ENCODE peak calls at places on chromosomes 16 and 17, in six cellular contexts. One of them, this sample, is unnamed.
A peak's percentile ranks its signal among the peaks of the same experiment; 100 is the strongest.

GRCh38 chr16:66444049-66444481 is 17.0 kb downstream of the BEAN1 start:
- DNase-seq in IMR-90: no peak
- DNase-seq in spleen: no peak
- DNase-seq in lower leg skin: no peak
- DNase-seq in ovary: no peak
- DNase-seq in HCT116: no peak
- DNase-seq in this sample: no peak

GRCh38 chr17:9905902-9906301 is 831 bp upstream of the RCVRN start:
- DNase-seq in IMR-90: no peak
- DNase-seq in spleen: peak; percentile 74
- DNase-seq in lower leg skin: no peak
- DNase-seq in ovary: no peak
- DNase-seq in HCT116: peak; percentile 26
- DNase-seq in this sample: no peak

GRCh38 chr17:69870751-69871199 is 204.2 kb upstream of the KCNJ16 start:
- DNase-seq in IMR-90: peak; percentile 88
- DNase-seq in spleen: no peak
- DNase-seq in lower leg skin: no peak
- DNase-seq in ovary: no peak
- DNase-seq in HCT116: no peak
- DNase-seq in this sample: no peak

GRCh38 chr17:15947331-15947730 is 2.4 kb downstream of the ADORA2B start:
- DNase-seq in IMR-90: peak; percentile 48
- DNase-seq in spleen: peak; percentile 54
- DNase-seq in lower leg skin: no peak
- DNase-seq in ovary: no peak
- DNase-seq in HCT116: no peak
- DNase-seq in this sample: no peak

GRCh38 chr17:7213895-7214299 is 5.7 kb downstream of the DLG4 start:
- DNase-seq in IMR-90: peak; percentile 73
- DNase-seq in spleen: no peak
- DNase-seq in lower leg skin: peak; percentile 57
- DNase-seq in ovary: no peak
- DNase-seq in HCT116: peak; percentile 72
- DNase-seq in this sample: peak; percentile 93

GRCh38 chr17:45234641-45235040 is 13.0 kb downstream of the FMNL1 start:
- DNase-seq in IMR-90: no peak
- DNase-seq in spleen: peak; percentile 78
- DNase-seq in lower leg skin: no peak
- DNase-seq in ovary: no peak
- DNase-seq in HCT116: no peak
- DNase-seq in this sample: no peak

GRCh38 chr16:89119661-89120141 is 26.0 kb downstream of the ACSF3 start:
- DNase-seq in IMR-90: no peak
- DNase-seq in spleen: peak; percentile 74
- DNase-seq in lower leg skin: no peak
- DNase-seq in ovary: no peak
- DNase-seq in HCT116: no peak
- DNase-seq in this sample: no peak

GRCh38 chr17:65776890-65777289 is 215.4 kb upstream of the AXIN2 start:
- DNase-seq in IMR-90: no peak
- DNase-seq in spleen: no peak
- DNase-seq in lower leg skin: no peak
- DNase-seq in ovary: no peak
- DNase-seq in HCT116: no peak
- DNase-seq in this sample: no peak

GRCh38 chr16:79283578-79283977 is 317.0 kb downstream of the MAF start:
- DNase-seq in IMR-90: no peak
- DNase-seq in spleen: no peak
- DNase-seq in lower leg skin: no peak
- DNase-seq in ovary: no peak
- DNase-seq in HCT116: no peak
- DNase-seq in this sample: no peak

GRCh38 chr17:28480278-28480677 is 6.8 kb downstream of the SLC13A2 start:
- DNase-seq in IMR-90: no peak
- DNase-seq in spleen: no peak
- DNase-seq in lower leg skin: no peak
- DNase-seq in ovary: no peak
- DNase-seq in HCT116: no peak
- DNase-seq in this sample: no peak

GRCh38 chr17:8152112-8152775 is at the start of gene PER1:
- DNase-seq in IMR-90: peak; percentile 93
- DNase-seq in spleen: peak; percentile 96
- DNase-seq in lower leg skin: peak; percentile 96
- DNase-seq in ovary: peak; percentile 99
- DNase-seq in HCT116: peak; percentile 86
- DNase-seq in this sample: peak; percentile 97

GRCh38 chr17:16106161-16106891 is 106.7 kb downstream of the TTC19 start:
- DNase-seq in IMR-90: peak; percentile 79
- DNase-seq in spleen: no peak
- DNase-seq in lower leg skin: no peak
- DNase-seq in ovary: no peak
- DNase-seq in HCT116: no peak
- DNase-seq in this sample: no peak

DNA sequence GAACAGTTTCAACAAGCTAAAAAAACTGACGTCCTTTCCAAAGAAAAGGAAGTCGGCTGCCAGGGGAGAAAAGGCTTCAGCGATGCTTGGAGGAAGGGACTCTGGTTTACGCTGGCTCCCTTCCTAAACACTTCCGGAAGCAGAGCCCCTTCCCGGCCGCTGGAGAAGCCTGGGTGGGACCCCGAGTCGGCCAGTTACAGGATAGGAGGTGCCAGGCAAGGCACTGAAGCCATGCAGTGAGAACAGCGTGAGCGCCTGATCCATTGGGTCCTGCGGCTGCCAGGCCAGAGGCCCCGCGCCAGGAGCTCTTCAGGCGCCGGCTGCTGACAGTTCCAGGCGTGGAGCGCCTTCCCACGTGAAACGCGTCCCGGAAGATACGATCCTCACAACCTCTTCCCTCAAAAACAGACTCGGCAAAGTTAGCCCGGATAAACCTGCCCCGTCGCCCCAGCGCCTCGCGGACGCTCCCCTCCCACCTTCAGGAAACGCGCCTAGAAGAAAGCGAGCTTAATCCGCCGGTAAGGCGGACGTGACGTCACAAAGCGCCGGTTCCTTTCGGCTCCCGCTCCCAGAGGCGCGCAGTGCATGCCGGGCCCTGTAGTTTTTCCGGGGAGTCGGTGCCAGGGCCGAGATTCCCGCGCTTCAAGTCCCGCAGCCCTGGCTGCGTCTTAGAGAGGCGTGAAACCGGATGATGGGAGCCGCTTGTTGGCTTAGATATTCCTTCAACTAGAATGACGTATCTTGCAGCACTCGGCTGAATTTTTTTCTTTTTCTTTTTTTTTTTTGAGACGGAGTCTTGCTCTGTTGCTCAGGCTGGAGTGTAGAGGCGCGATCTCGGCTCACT is at the start of gene ADAT1:
- DNase-seq in IMR-90: peak; percentile 98
- DNase-seq in spleen: peak; percentile 100
- DNase-seq in lower leg skin: peak; percentile 98
- DNase-seq in ovary: peak; percentile 98
- DNase-seq in HCT116: peak; percentile 96
- DNase-seq in this sample: peak; percentile 97
- TF ChIP-seq POLR2A in IMR-90: peak; percentile 77
- TF ChIP-seq POLR2A in spleen: peak; percentile 58
- TF ChIP-seq POLR2A in lower leg skin: peak; percentile 13
- TF ChIP-seq POLR2A in ovary: peak; percentile 86
- TF ChIP-seq POLR2A in HCT116: peak; percentile 78
- TF ChIP-seq POLR2A in this sample: peak; percentile 85

GRCh38 chr17:18258356-18259038 is at the start of gene FLII:
- DNase-seq in IMR-90: peak; percentile 17
- DNase-seq in spleen: peak; percentile 93
- DNase-seq in lower leg skin: no peak
- DNase-seq in ovary: peak; percentile 73
- DNase-seq in HCT116: no peak
- DNase-seq in this sample: peak; percentile 45
- TF ChIP-seq POLR2A in IMR-90: peak; percentile 67
- TF ChIP-seq POLR2A in spleen: no peak
- TF ChIP-seq POLR2A in lower leg skin: no peak
- TF ChIP-seq POLR2A in ovary: peak; percentile 76
- TF ChIP-seq POLR2A in HCT116: no peak
- TF ChIP-seq POLR2A in this sample: peak; percentile 69

GRCh38 chr17:81420769-81421462 is 25.7 kb downstream of the BAHCC1 start:
- DNase-seq in IMR-90: peak; percentile 49
- DNase-seq in spleen: no peak
- DNase-seq in lower leg skin: no peak
- DNase-seq in ovary: peak; percentile 82
- DNase-seq in HCT116: no peak
- DNase-seq in this sample: peak; percentile 73
- TF ChIP-seq POLR2A in IMR-90: peak; percentile 27
- TF ChIP-seq POLR2A in spleen: no peak
- TF ChIP-seq POLR2A in lower leg skin: no peak
- TF ChIP-seq POLR2A in ovary: no peak
- TF ChIP-seq POLR2A in HCT116: no peak
- TF ChIP-seq POLR2A in this sample: peak; percentile 30

GRCh38 chr17:5485270-5486205 is at the start of gene DERL2:
- DNase-seq in IMR-90: peak; percentile 44
- DNase-seq in spleen: no peak
- DNase-seq in lower leg skin: no peak
- DNase-seq in ovary: no peak
- DNase-seq in HCT116: no peak
- DNase-seq in this sample: no peak

GRCh38 chr17:5481451-5481850 is 4.5 kb downstream of the DERL2 start:
- DNase-seq in IMR-90: no peak
- DNase-seq in spleen: no peak
- DNase-seq in lower leg skin: no peak
- DNase-seq in ovary: no peak
- DNase-seq in HCT116: no peak
- DNase-seq in this sample: no peak

GRCh38 chr17:5488752-5489151 is 2.4 kb downstream of the MIS12 start:
- DNase-seq in IMR-90: no peak
- DNase-seq in spleen: no peak
- DNase-seq in lower leg skin: peak; percentile 34
- DNase-seq in ovary: no peak
- DNase-seq in HCT116: no peak
- DNase-seq in this sample: no peak

DNA sequence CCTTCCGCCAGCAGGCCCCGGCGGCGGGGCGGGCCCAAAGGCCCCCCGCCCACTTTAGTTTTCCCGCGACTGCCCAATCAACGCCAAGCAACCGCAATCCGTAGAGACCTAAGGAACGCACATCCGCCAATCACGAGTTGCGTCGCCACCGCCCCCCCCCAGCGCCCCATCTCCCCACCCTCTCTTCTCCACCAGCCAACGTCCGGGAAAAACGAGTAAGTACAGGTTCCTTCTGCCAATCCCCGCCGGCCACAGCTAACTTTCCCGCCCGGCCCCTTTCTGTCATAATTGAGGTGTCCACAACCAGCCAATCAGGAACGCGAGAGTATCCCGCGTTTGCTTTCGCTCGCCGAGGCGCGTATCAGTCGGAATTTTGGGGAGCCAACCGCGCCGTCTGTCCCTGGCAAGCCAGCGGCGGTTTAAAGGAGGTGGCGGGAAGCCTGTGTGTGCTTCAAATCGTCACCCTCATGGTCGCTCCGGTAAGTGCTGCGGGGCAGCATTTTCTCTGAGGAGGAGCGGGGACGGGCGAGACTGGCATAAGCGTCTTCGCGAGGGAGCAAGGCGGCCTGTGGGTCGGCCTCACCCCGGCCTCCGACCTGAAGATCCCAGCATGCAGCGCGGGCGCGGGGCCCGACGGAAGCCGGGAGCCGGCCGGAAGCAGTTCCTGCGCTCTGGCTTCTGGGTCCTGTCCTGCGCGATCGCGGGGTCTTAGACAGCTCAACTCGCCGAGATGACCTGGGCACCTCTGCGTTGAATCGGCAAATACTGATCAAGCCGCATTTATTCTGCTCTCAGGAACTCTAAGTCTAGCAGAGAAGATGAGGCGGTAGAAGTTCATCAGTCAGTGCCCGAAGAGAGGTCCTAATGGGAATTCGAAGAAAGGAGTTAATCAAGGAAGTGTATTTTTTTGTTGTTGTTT is at the start of gene MIS12:
- DNase-seq in IMR-90: peak; percentile 98
- DNase-seq in spleen: peak; percentile 98
- DNase-seq in lower leg skin: peak; percentile 99
- DNase-seq in ovary: peak; percentile 95
- DNase-seq in HCT116: peak; percentile 97
- DNase-seq in this sample: peak; percentile 98
- TF ChIP-seq POLR2A in IMR-90: peak; percentile 88
- TF ChIP-seq POLR2A in spleen: no peak
- TF ChIP-seq POLR2A in lower leg skin: no peak
- TF ChIP-seq POLR2A in ovary: peak; percentile 81
- TF ChIP-seq POLR2A in HCT116: peak; percentile 53
- TF ChIP-seq POLR2A in this sample: peak; percentile 86

GRCh38 chr16:50985733-50986132 is 165.3 kb downstream of the SALL1 start:
- DNase-seq in IMR-90: no peak
- DNase-seq in spleen: no peak
- DNase-seq in lower leg skin: no peak
- DNase-seq in ovary: no peak
- DNase-seq in HCT116: no peak
- DNase-seq in this sample: no peak
- TF ChIP-seq POLR2A in IMR-90: no peak
- TF ChIP-seq POLR2A in spleen: no peak
- TF ChIP-seq POLR2A in lower leg skin: no peak
- TF ChIP-seq POLR2A in ovary: no peak
- TF ChIP-seq POLR2A in HCT116: no peak
- TF ChIP-seq POLR2A in this sample: no peak

GRCh38 chr17:5014357-5014756 is 16.6 kb downstream of the KIF1C start:
- DNase-seq in IMR-90: no peak
- DNase-seq in spleen: no peak
- DNase-seq in lower leg skin: no peak
- DNase-seq in ovary: no peak
- DNase-seq in HCT116: no peak
- DNase-seq in this sample: no peak
- TF ChIP-seq POLR2A in IMR-90: no peak
- TF ChIP-seq POLR2A in spleen: no peak
- TF ChIP-seq POLR2A in lower leg skin: no peak
- TF ChIP-seq POLR2A in ovary: no peak
- TF ChIP-seq POLR2A in HCT116: no peak
- TF ChIP-seq POLR2A in this sample: no peak